ENCODE peak calls at places on chromosomes 16 and 17, in ten cellular contexts. I is AG04450, H is PC-3, Q is left ventricle myocardium inferior, R is nephron progenitor cell, D is lower leg skin, N is WERI-Rb-1, J is body of pancreas, L is OCI-LY7, G is fibroblast of the aortic adventitia. K is an unnamed sample.

GRCh38 chr17:58802188-58802587 is 46.5 kb downstream of the PPM1E start:
- DNase-seq in I (no peak), H (no peak), Q (no peak), R (no peak), D (no peak), N (no peak), J (no peak), L (no peak), G (no peak), K (no peak)

GRCh38 chr17:75889454-75889853 is 7.3 kb downstream of the TRIM65 start:
- DNase-seq in I (no peak), H (peak), Q (no peak), R (no peak), D (no peak), N (no peak), J (no peak), L (no peak), G (no peak), K (no peak)

GRCh38 chr17:74113326-74113725 is 90.2 kb upstream of the RPL38 start:
- DNase-seq in I (no peak), H (no peak), Q (no peak), R (no peak), D (no peak), N (no peak), J (no peak), L (no peak), G (no peak), K (no peak)

GRCh38 chr16:86134802-86135461 is 236.0 kb downstream of the IRF8 start:
- DNase-seq in I (no peak), H (no peak), Q (no peak), R (no peak), D (no peak), N (no peak), J (no peak), L (no peak), G (peak), K (no peak)

GRCh38 chr16:27748868-27749546 is 199.1 kb downstream of the KATNIP start:
- DNase-seq in I (peak), H (peak), Q (peak), R (no peak), D (peak), N (peak), J (no peak), L (peak), G (peak), K (peak)

GRCh38 chr16:78478267-78478821 is 378.9 kb downstream of the WWOX start:
- DNase-seq in I (no peak), H (no peak), Q (no peak), R (no peak), D (no peak), N (no peak), J (no peak), L (no peak), G (no peak), K (peak)

GRCh38 chr17:57553991-57554825 is 190.9 kb downstream of the CCDC182 start:
- DNase-seq in I (no peak), H (no peak), Q (no peak), R (peak), D (no peak), N (peak), J (no peak), L (peak), G (no peak), K (peak)

GRCh38 chr17:44568311-44568710 is 11.0 kb downstream of the FZD2 start:
- DNase-seq in I (no peak), H (no peak), Q (no peak), R (no peak), D (no peak), N (no peak), J (no peak), L (no peak), G (no peak), K (no peak)

GRCh38 chr16:48182979-48183537 is 27.3 kb upstream of the ABCC12 start:
- DNase-seq in I (no peak), H (no peak), Q (no peak), R (no peak), D (no peak), N (no peak), J (no peak), L (no peak), G (no peak), K (no peak)

GRCh38 chr17:61469474-61469873 is 17.3 kb downstream of the TBX4 start:
- DNase-seq in I (no peak), H (no peak), Q (no peak), R (no peak), D (no peak), N (no peak), J (no peak), L (no peak), G (no peak), K (no peak)

GRCh38 chr16:23967018-23967417 is 131.2 kb downstream of the PRKCB start:
- DNase-seq in I (no peak), H (no peak), Q (no peak), R (no peak), D (no peak), N (peak), J (no peak), L (no peak), G (no peak), K (no peak)

GRCh38 chr16:31105677-31106213 is 2.4 kb upstream of the BCKDK start:
- DNase-seq in I (no peak), H (peak), Q (peak), R (peak), D (peak), N (peak), J (peak), L (peak), G (peak), K (peak)

DNA sequence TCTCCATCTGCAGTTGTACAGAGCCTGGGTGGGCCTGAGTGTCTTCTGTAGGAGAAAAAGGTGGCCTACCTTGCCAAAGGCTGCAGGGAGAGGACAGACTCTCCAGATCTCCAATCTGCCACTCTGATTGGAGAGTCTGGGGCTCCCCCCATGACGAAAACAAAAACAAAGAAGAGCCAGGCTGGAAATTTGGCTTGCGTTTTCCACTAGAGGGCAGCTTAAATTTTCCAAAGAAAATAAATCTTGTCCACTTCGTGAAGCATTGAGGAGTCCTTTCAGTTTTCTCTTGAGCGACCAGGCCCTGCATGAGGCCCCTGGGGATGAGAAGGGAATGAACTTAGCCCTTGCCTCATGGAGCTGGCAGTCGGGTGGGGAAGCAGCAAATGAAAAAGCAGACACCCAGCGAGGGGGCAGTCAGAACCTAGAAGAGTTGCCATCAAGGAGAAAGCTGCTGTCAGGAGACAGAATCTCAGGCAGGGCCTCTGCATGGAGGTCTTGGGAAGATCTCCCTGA is 8.2 kb upstream of the SHCBP1 start:
- DNase-seq in I (no peak), H (peak), Q (no peak), R (no peak), D (no peak), N (no peak), J (no peak), L (no peak), G (peak), K (peak)
- TF ChIP-seq CTCF in I (peak), H (peak), Q (peak), R (peak), D (no peak), N (peak), J (no peak), L (peak), G (peak), K (peak)

GRCh38 chr17:80991645-80992076 is at the start of gene CHMP6:
- DNase-seq in I (peak), H (peak), Q (peak), R (peak), D (peak), N (peak), J (peak), L (peak), G (peak), K (peak)
- TF ChIP-seq CTCF in I (no peak), H (no peak), Q (peak), R (no peak), D (no peak), N (peak), J (no peak), L (no peak), G (peak), K (peak)

DNA sequence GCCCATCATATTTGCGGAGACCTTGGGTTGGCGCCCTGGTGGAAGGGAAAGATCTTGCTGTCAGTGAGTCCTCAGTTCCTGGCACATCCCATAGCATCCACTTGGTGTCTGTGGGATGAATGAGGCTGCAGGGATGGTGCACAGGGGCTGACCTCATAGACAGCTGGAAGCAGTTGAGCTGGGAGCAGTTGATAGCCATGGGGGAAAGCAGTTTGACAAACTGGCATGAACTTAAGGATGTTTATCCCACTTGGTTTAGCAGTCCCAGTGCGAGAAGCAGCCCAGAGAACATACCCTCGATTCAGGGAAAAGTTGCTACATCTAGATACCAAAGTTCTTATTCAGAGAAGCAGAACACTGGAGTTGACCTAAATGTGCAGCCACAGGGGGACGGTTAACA is 80.7 kb downstream of the SNX29 start:
- DNase-seq in I (no peak), H (no peak), Q (no peak), R (no peak), D (peak), N (no peak), J (no peak), L (no peak), G (peak), K (no peak)
- TF ChIP-seq CTCF in I (peak), H (no peak), Q (no peak), R (no peak), D (no peak), N (no peak), J (no peak), L (no peak), G (no peak), K (no peak)

GRCh38 chr17:33373209-33373608 is 80.1 kb upstream of the ASIC2 start:
- DNase-seq in I (no peak), H (no peak), Q (no peak), R (no peak), D (no peak), N (no peak), J (no peak), L (no peak), G (no peak), K (no peak)

GRCh38 chr17:33369876-33370275 is 76.8 kb upstream of the ASIC2 start:
- DNase-seq in I (no peak), H (no peak), Q (no peak), R (no peak), D (no peak), N (no peak), J (no peak), L (no peak), G (no peak), K (no peak)

GRCh38 chr17:33370384-33370783 is 77.3 kb upstream of the ASIC2 start:
- DNase-seq in I (no peak), H (no peak), Q (no peak), R (no peak), D (no peak), N (no peak), J (no peak), L (no peak), G (no peak), K (no peak)

GRCh38 chr17:33369149-33369548 is 76.1 kb upstream of the ASIC2 start:
- DNase-seq in I (no peak), H (no peak), Q (no peak), R (no peak), D (no peak), N (no peak), J (no peak), L (no peak), G (no peak), K (no peak)

GRCh38 chr17:33371377-33371776 is 78.3 kb upstream of the ASIC2 start:
- DNase-seq in I (no peak), H (no peak), Q (no peak), R (no peak), D (no peak), N (no peak), J (no peak), L (no peak), G (no peak), K (no peak)
- TF ChIP-seq CTCF in I (no peak), H (no peak), Q (no peak), R (no peak), D (no peak), N (no peak), J (no peak), L (no peak), G (no peak), K (no peak)

DNA sequence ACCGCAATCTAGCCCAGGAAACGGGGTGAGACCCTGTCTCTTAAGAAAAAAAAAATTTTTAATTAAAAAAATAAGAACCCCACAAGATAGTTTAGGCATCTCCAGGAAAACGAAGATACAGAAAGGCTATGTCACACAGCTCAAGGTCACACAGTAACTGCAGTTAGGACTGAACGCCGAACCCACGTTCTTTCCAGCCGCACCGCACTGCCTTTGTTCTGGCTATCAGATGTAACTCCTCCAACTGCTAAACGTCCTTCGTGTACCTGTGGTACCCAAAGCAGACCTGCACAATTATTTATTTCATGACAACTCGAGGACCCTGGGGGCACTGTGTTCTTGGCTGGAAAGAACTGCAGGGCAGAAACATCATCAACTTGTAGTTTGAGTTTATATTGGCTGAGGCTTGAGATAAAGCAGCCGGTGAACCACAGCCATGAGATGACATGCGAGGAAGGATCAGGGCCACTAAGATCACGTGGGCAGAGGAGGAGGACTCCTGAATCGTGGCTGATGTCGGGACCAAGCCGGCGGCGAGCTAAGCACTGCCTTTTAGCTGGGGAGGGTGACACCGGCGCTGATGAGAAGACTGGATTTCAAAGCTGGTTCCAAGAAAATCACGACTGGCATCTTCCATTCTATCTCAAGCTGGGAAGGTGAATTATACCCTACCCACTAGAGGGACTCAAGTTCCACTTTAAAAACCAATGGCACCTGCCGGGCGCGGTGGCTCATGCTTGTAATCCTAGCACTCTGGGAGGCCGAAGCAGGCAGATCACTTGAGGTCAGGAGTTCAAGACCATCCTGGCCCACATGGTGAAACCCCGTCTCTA is 20.7 kb upstream of the MNT start:
- DNase-seq in I (no peak), H (no peak), Q (no peak), R (no peak), D (no peak), N (peak), J (peak), L (peak), G (no peak), K (no peak)
- TF ChIP-seq CTCF in I (peak), H (no peak), Q (peak), R (no peak), D (no peak), N (peak), J (peak), L (peak), G (no peak), K (no peak)

GRCh38 chr17:30788918-30789317 is 35.6 kb downstream of the CRLF3 start:
- DNase-seq in I (no peak), H (no peak), Q (no peak), R (no peak), D (no peak), N (no peak), J (no peak), L (no peak), G (peak), K (no peak)
- TF ChIP-seq CTCF in I (no peak), H (no peak), Q (no peak), R (no peak), D (no peak), N (no peak), J (no peak), L (no peak), G (no peak), K (no peak)

DNA sequence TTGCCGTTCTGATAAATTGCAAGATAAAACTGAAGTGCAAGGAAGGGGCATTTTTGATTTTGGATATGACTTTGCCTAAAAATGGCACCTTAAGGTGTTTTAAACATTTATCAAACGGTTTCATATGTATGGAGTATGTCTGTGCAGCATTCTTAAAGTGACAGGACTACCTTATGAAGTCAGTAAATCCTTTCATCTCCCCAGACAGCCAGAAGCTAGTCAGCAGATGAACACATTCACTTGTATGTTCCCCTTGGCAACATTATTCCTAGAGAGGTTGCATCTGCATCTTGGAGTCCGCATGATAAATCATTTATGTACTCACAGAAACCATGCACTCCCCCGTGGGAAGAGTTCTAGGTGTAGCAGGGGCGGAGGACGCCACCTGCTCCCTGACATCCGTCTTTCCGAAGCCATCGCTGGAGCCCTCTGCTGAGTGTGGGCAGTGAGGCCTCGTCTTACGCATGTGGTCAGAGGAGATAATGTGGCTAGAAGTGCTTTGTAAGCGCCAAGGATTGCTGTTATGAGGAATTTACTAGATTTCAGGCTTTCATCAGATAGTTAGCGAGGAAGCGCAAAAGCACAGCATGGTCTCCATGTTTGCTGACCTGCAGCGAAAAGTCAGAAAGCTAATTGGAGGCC is 144.5 kb downstream of the RPTOR start:
- DNase-seq in I (no peak), H (no peak), Q (no peak), R (no peak), D (no peak), N (no peak), J (no peak), L (no peak), G (no peak), K (no peak)
- TF ChIP-seq CTCF in I (no peak), H (no peak), Q (no peak), R (no peak), D (no peak), N (no peak), J (no peak), L (no peak), G (no peak), K (no peak)

DNA sequence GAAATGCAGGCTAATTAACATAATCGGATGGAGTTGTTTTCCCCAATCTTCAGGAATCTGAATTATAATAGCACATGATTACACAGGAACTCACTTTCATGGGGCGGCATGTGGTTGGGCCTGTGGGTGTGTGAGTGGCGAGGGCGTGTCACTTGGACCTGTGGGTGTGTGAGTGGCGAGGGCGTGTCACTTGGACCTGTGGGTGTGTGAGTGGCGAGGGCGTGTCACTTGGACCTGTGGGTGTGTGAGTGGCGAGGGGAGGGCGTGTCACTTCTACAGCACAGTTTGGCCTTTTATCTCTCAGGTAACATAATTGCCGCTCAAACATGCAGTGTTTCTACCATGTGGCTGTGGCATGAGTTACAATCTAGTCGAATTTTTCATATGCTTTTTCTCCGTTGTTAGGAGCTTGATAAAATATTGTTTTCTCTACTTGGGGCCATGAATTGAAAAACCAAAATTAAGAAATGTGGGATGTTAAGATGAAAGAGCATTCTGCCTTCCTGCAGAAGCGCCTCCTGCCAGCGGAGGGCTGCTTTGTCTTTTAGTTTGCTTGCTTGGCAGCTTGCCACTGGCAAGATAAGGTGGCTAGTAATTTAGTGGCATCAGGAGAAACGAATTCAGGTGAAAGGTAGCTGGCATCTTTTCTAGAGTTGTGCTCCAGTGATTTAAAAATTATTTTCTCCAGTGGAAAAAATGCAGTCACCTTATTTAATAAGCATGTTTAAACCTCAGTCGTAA is 36.2 kb downstream of the USP10 start:
- DNase-seq in I (no peak), H (peak), Q (no peak), R (no peak), D (no peak), N (no peak), J (peak), L (no peak), G (no peak), K (no peak)
- TF ChIP-seq CTCF in I (peak), H (no peak), Q (peak), R (no peak), D (no peak), N (no peak), J (no peak), L (peak), G (no peak), K (no peak)

GRCh38 chr17:69192754-69193153 is 35.9 kb downstream of the ABCA10 start:
- DNase-seq in I (no peak), H (no peak), Q (no peak), R (no peak), D (no peak), N (no peak), J (no peak), L (no peak), G (no peak), K (no peak)
- TF ChIP-seq CTCF in I (no peak), H (no peak), Q (no peak), R (no peak), D (no peak), N (no peak), J (no peak), L (no peak), G (no peak), K (no peak)

K was measured in endothelial cell.